ENCODE peak calls at places on chromosomes 6 and 20, in eight cellular contexts. One of them, this sample, is unnamed.

GRCh38 chr6:68235192-68235812 is 399.8 kb upstream of the ADGRB3 start:
- DNase-seq in naive thymus-derived CD4-positive, alpha-beta T cell: no peak
- DNase-seq in SJSA1: no peak
- DNase-seq in fibroblast of lung: peak
- DNase-seq in substantia nigra: no peak
- DNase-seq in PC-9: no peak
- DNase-seq in stomach: no peak
- DNase-seq in OCI-LY7: no peak
- DNase-seq in this sample: no peak

GRCh38 chr6:4589295-4589694 is 186.9 kb upstream of the CDYL start:
- DNase-seq in naive thymus-derived CD4-positive, alpha-beta T cell: no peak
- DNase-seq in SJSA1: no peak
- DNase-seq in fibroblast of lung: no peak
- DNase-seq in substantia nigra: no peak
- DNase-seq in PC-9: no peak
- DNase-seq in stomach: no peak
- DNase-seq in OCI-LY7: no peak
- DNase-seq in this sample: no peak

GRCh38 chr20:52312131-52312729 is 120.7 kb upstream of the ZFP64 start:
- DNase-seq in naive thymus-derived CD4-positive, alpha-beta T cell: peak
- DNase-seq in SJSA1: no peak
- DNase-seq in fibroblast of lung: peak
- DNase-seq in substantia nigra: peak
- DNase-seq in PC-9: peak
- DNase-seq in stomach: peak
- DNase-seq in OCI-LY7: peak
- DNase-seq in this sample: peak

GRCh38 chr6:16238658-16239089 is 287 bp downstream of the GMPR start:
- DNase-seq in naive thymus-derived CD4-positive, alpha-beta T cell: no peak
- DNase-seq in SJSA1: no peak
- DNase-seq in fibroblast of lung: no peak
- DNase-seq in substantia nigra: no peak
- DNase-seq in PC-9: no peak
- DNase-seq in stomach: no peak
- DNase-seq in OCI-LY7: no peak
- DNase-seq in this sample: no peak

GRCh38 chr6:166257911-166258318 is 50.3 kb downstream of the PRR18 start:
- DNase-seq in naive thymus-derived CD4-positive, alpha-beta T cell: no peak
- DNase-seq in SJSA1: no peak
- DNase-seq in fibroblast of lung: no peak
- DNase-seq in substantia nigra: no peak
- DNase-seq in PC-9: no peak
- DNase-seq in stomach: no peak
- DNase-seq in OCI-LY7: no peak
- DNase-seq in this sample: peak

GRCh38 chr6:27669798-27670301 is 196.9 kb upstream of the ZNF184 start:
- DNase-seq in naive thymus-derived CD4-positive, alpha-beta T cell: no peak
- DNase-seq in SJSA1: no peak
- DNase-seq in fibroblast of lung: no peak
- DNase-seq in substantia nigra: no peak
- DNase-seq in PC-9: no peak
- DNase-seq in stomach: no peak
- DNase-seq in OCI-LY7: no peak
- DNase-seq in this sample: no peak

GRCh38 chr20:31774408-31774807 is 35.3 kb downstream of the TPX2 start:
- DNase-seq in naive thymus-derived CD4-positive, alpha-beta T cell: no peak
- DNase-seq in SJSA1: no peak
- DNase-seq in fibroblast of lung: no peak
- DNase-seq in substantia nigra: no peak
- DNase-seq in PC-9: no peak
- DNase-seq in stomach: no peak
- DNase-seq in OCI-LY7: no peak
- DNase-seq in this sample: no peak

GRCh38 chr6:63899550-63899949 is 263.9 kb downstream of the PHF3 start:
- DNase-seq in naive thymus-derived CD4-positive, alpha-beta T cell: no peak
- DNase-seq in SJSA1: no peak
- DNase-seq in fibroblast of lung: peak
- DNase-seq in substantia nigra: no peak
- DNase-seq in PC-9: peak
- DNase-seq in stomach: no peak
- DNase-seq in OCI-LY7: no peak
- DNase-seq in this sample: no peak

GRCh38 chr6:10190042-10190441 is 224.8 kb downstream of the TFAP2A start:
- DNase-seq in naive thymus-derived CD4-positive, alpha-beta T cell: no peak
- DNase-seq in SJSA1: no peak
- DNase-seq in fibroblast of lung: no peak
- DNase-seq in substantia nigra: no peak
- DNase-seq in PC-9: peak
- DNase-seq in stomach: no peak
- DNase-seq in OCI-LY7: no peak
- DNase-seq in this sample: no peak

GRCh38 chr20:2125474-2126112 is 24.0 kb downstream of the STK35 start:
- DNase-seq in naive thymus-derived CD4-positive, alpha-beta T cell: no peak
- DNase-seq in SJSA1: no peak
- DNase-seq in fibroblast of lung: no peak
- DNase-seq in substantia nigra: no peak
- DNase-seq in PC-9: no peak
- DNase-seq in stomach: no peak
- DNase-seq in OCI-LY7: no peak
- DNase-seq in this sample: no peak

DNA sequence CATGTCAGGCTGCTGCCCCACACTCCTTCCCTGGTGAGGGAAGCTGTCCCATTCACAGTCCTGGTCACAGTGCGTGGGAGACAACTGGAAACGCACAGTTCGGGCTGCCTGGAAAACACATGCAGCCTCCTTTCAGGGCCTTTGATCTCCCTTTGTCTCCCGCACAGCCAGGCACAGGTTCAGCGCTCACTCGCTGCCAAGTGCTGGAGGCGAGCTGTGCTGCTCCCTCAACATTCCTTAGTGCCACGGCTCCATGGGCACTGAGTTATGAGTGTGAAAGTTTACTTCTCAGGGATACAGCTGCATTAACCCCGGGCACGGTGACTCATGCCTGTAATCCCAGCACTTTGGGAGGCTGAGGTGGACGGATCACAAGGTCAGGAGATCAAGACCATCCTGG is 9.1 kb downstream of the YTHDF1 start:
- DNase-seq in naive thymus-derived CD4-positive, alpha-beta T cell: no peak
- DNase-seq in SJSA1: no peak
- DNase-seq in fibroblast of lung: peak
- DNase-seq in substantia nigra: no peak
- DNase-seq in PC-9: peak
- DNase-seq in stomach: no peak
- DNase-seq in OCI-LY7: no peak
- DNase-seq in this sample: no peak
- H3K27ac ChIP-seq in naive thymus-derived CD4-positive, alpha-beta T cell: no peak
- H3K27ac ChIP-seq in SJSA1: no peak
- H3K27ac ChIP-seq in fibroblast of lung: no peak
- H3K27ac ChIP-seq in substantia nigra: no peak
- H3K27ac ChIP-seq in PC-9: peak
- H3K27ac ChIP-seq in stomach: peak
- H3K27ac ChIP-seq in OCI-LY7: no peak
- H3K27ac ChIP-seq in this sample: no peak

GRCh38 chr6:46189726-46190125 is 18.9 kb upstream of the ENPP5 start:
- DNase-seq in naive thymus-derived CD4-positive, alpha-beta T cell: no peak
- DNase-seq in SJSA1: no peak
- DNase-seq in fibroblast of lung: no peak
- DNase-seq in substantia nigra: no peak
- DNase-seq in PC-9: no peak
- DNase-seq in stomach: no peak
- DNase-seq in OCI-LY7: no peak
- DNase-seq in this sample: no peak

GRCh38 chr6:46186583-46186982 is 15.8 kb upstream of the ENPP5 start:
- DNase-seq in naive thymus-derived CD4-positive, alpha-beta T cell: no peak
- DNase-seq in SJSA1: no peak
- DNase-seq in fibroblast of lung: peak
- DNase-seq in substantia nigra: no peak
- DNase-seq in PC-9: peak
- DNase-seq in stomach: no peak
- DNase-seq in OCI-LY7: no peak
- DNase-seq in this sample: no peak

GRCh38 chr6:46184114-46184513 is 13.3 kb upstream of the ENPP5 start:
- DNase-seq in naive thymus-derived CD4-positive, alpha-beta T cell: no peak
- DNase-seq in SJSA1: peak
- DNase-seq in fibroblast of lung: peak
- DNase-seq in substantia nigra: no peak
- DNase-seq in PC-9: peak
- DNase-seq in stomach: no peak
- DNase-seq in OCI-LY7: no peak
- DNase-seq in this sample: no peak
- H3K27ac ChIP-seq in naive thymus-derived CD4-positive, alpha-beta T cell: no peak
- H3K27ac ChIP-seq in SJSA1: no peak
- H3K27ac ChIP-seq in fibroblast of lung: no peak
- H3K27ac ChIP-seq in substantia nigra: no peak
- H3K27ac ChIP-seq in PC-9: no peak
- H3K27ac ChIP-seq in stomach: no peak
- H3K27ac ChIP-seq in OCI-LY7: no peak
- H3K27ac ChIP-seq in this sample: no peak

GRCh38 chr20:5513975-5514516 is 197.3 kb upstream of the PROKR2 start:
- DNase-seq in naive thymus-derived CD4-positive, alpha-beta T cell: no peak
- DNase-seq in SJSA1: no peak
- DNase-seq in fibroblast of lung: peak
- DNase-seq in substantia nigra: no peak
- DNase-seq in PC-9: peak
- DNase-seq in stomach: no peak
- DNase-seq in OCI-LY7: no peak
- DNase-seq in this sample: no peak
- H3K27ac ChIP-seq in naive thymus-derived CD4-positive, alpha-beta T cell: no peak
- H3K27ac ChIP-seq in SJSA1: no peak
- H3K27ac ChIP-seq in fibroblast of lung: no peak
- H3K27ac ChIP-seq in substantia nigra: no peak
- H3K27ac ChIP-seq in PC-9: no peak
- H3K27ac ChIP-seq in stomach: no peak
- H3K27ac ChIP-seq in OCI-LY7: no peak
- H3K27ac ChIP-seq in this sample: no peak

GRCh38 chr20:36355469-36356171 is 49.5 kb downstream of the DLGAP4 start:
- DNase-seq in naive thymus-derived CD4-positive, alpha-beta T cell: no peak
- DNase-seq in SJSA1: no peak
- DNase-seq in fibroblast of lung: no peak
- DNase-seq in substantia nigra: no peak
- DNase-seq in PC-9: no peak
- DNase-seq in stomach: no peak
- DNase-seq in OCI-LY7: no peak
- DNase-seq in this sample: no peak
- H3K27ac ChIP-seq in naive thymus-derived CD4-positive, alpha-beta T cell: no peak
- H3K27ac ChIP-seq in SJSA1: no peak
- H3K27ac ChIP-seq in fibroblast of lung: no peak
- H3K27ac ChIP-seq in substantia nigra: no peak
- H3K27ac ChIP-seq in PC-9: no peak
- H3K27ac ChIP-seq in stomach: no peak
- H3K27ac ChIP-seq in OCI-LY7: no peak
- H3K27ac ChIP-seq in this sample: no peak